ENCODE peak calls at places on chromosomes 2 and 18, in eight cellular contexts. T is BJ, Z is OCI-LY7, Y is tibial artery, J is dorsolateral prefrontal cortex, L is neural crest cell, K is brain microvascular endothelial cell, D is suprapubic skin. E is an unnamed sample.

GRCh38 chr18:36895606-36896005 is 66.7 kb downstream of the KIAA1328 start:
- DNase-seq in T (no peak), Z (no peak), Y (no peak), J (no peak), L (no peak), K (no peak), D (no peak), E (no peak)

GRCh38 chr2:229857634-229858033 is 64.2 kb downstream of the TRIP12 start:
- DNase-seq in T (no peak), Z (no peak), Y (no peak), J (no peak), L (no peak), K (no peak), D (no peak), E (no peak)

GRCh38 chr18:27921392-27921791 is 255.5 kb downstream of the CDH2 start:
- DNase-seq in T (no peak), Z (no peak), Y (no peak), J (no peak), L (no peak), K (no peak), D (no peak), E (peak)

GRCh38 chr18:76943542-76944339 is 121.4 kb downstream of the ZNF236 start:
- DNase-seq in T (no peak), Z (no peak), Y (peak), J (no peak), L (no peak), K (no peak), D (no peak), E (no peak)

GRCh38 chr2:8456149-8457091 is 225.4 kb upstream of the ID2 start:
- DNase-seq in T (no peak), Z (no peak), Y (no peak), J (no peak), L (no peak), K (no peak), D (peak), E (no peak)

GRCh38 chr2:237639441-237640220 is 12.2 kb downstream of the LRRFIP1 start:
- DNase-seq in T (no peak), Z (no peak), Y (no peak), J (no peak), L (no peak), K (no peak), D (peak), E (no peak)

GRCh38 chr2:53913721-53914120 is 54.0 kb upstream of the GPR75 start:
- DNase-seq in T (no peak), Z (peak), Y (no peak), J (no peak), L (no peak), K (peak), D (no peak), E (peak)

GRCh38 chr2:120434487-120434886 is 88.6 kb downstream of the INHBB start:
- DNase-seq in T (peak), Z (no peak), Y (no peak), J (no peak), L (no peak), K (no peak), D (peak), E (no peak)

GRCh38 chr18:68735498-68736343 is 20.8 kb upstream of the TMX3 start:
- DNase-seq in T (peak), Z (peak), Y (no peak), J (no peak), L (no peak), K (peak), D (no peak), E (no peak)

GRCh38 chr18:47906408-47906807 is 24.1 kb downstream of the SMAD2 start:
- DNase-seq in T (no peak), Z (no peak), Y (no peak), J (no peak), L (no peak), K (no peak), D (no peak), E (no peak)

GRCh38 chr2:158079672-158080071 is 22.0 kb upstream of the UPP2 start:
- DNase-seq in T (no peak), Z (no peak), Y (no peak), J (no peak), L (no peak), K (no peak), D (no peak), E (no peak)

GRCh38 chr2:231642631-231643493 is 50.2 kb downstream of the TEX44 start:
- DNase-seq in T (peak), Z (peak), Y (peak), J (peak), L (no peak), K (peak), D (peak), E (peak)

GRCh38 chr18:61973273-61974115 is 80.7 kb upstream of the RNF152 start:
- DNase-seq in T (no peak), Z (no peak), Y (no peak), J (no peak), L (no peak), K (no peak), D (no peak), E (no peak)

GRCh38 chr18:8080092-8080491 is 513.0 kb downstream of the PTPRM start:
- DNase-seq in T (no peak), Z (no peak), Y (no peak), J (no peak), L (no peak), K (no peak), D (no peak), E (no peak)

GRCh38 chr2:173402405-173402974 is 47.8 kb downstream of the CDCA7 start:
- DNase-seq in T (peak), Z (peak), Y (peak), J (peak), L (peak), K (peak), D (peak), E (peak)

GRCh38 chr2:126852361-126852760 is 46.3 kb upstream of the TEX51 start:
- DNase-seq in T (no peak), Z (no peak), Y (no peak), J (no peak), L (no peak), K (no peak), D (no peak), E (no peak)

GRCh38 chr2:20617892-20618467 is 32.9 kb downstream of the HS1BP3 start:
- DNase-seq in T (peak), Z (no peak), Y (peak), J (peak), L (no peak), K (peak), D (peak), E (peak)

GRCh38 chr2:233203060-233203459 is 48.4 kb upstream of the ATG16L1 start:
- DNase-seq in T (no peak), Z (no peak), Y (no peak), J (no peak), L (no peak), K (no peak), D (no peak), E (no peak)

GRCh38 chr2:70508711-70509462 is 44.7 kb downstream of the TGFA start:
- DNase-seq in T (no peak), Z (no peak), Y (no peak), J (no peak), L (no peak), K (no peak), D (no peak), E (peak)

GRCh38 chr2:148812306-148812705 is 62.7 kb upstream of the KIF5C start:
- DNase-seq in T (no peak), Z (no peak), Y (no peak), J (no peak), L (no peak), K (peak), D (no peak), E (no peak)

GRCh38 chr18:13982136-13982535 is 66.8 kb upstream of the MC2R start:
- DNase-seq in T (no peak), Z (no peak), Y (no peak), J (no peak), L (no peak), K (no peak), D (no peak), E (no peak)

GRCh38 chr2:179049546-179050311 is at the start of gene CCDC141:
- DNase-seq in T (no peak), Z (peak), Y (no peak), J (no peak), L (no peak), K (peak), D (no peak), E (no peak)

GRCh38 chr2:239272626-239273025 is 128.2 kb downstream of the HDAC4 start:
- DNase-seq in T (no peak), Z (no peak), Y (no peak), J (no peak), L (no peak), K (no peak), D (peak), E (no peak)

GRCh38 chr18:6056171-6056932 is 161.0 kb upstream of the TMEM200C start:
- DNase-seq in T (no peak), Z (no peak), Y (no peak), J (no peak), L (peak), K (peak), D (no peak), E (no peak)

GRCh38 chr2:72031346-72032115 is 116.1 kb downstream of the CYP26B1 start:
- DNase-seq in T (no peak), Z (no peak), Y (no peak), J (peak), L (no peak), K (no peak), D (peak), E (no peak)

GRCh38 chr2:207619764-207620203 is 5.4 kb downstream of the METTL21A start:
- DNase-seq in T (no peak), Z (peak), Y (no peak), J (no peak), L (no peak), K (no peak), D (no peak), E (no peak)

GRCh38 chr2:172985139-172985874 is 90.3 kb upstream of the MAP3K20 start:
- DNase-seq in T (no peak), Z (no peak), Y (no peak), J (peak), L (no peak), K (no peak), D (no peak), E (peak)

GRCh38 chr2:185526156-185526555 is 212.4 kb upstream of the FSIP2 start:
- DNase-seq in T (no peak), Z (no peak), Y (no peak), J (no peak), L (no peak), K (no peak), D (no peak), E (no peak)
- TF ChIP-seq CTCF in T (no peak), Z (no peak), Y (no peak), J (no peak), L (no peak), K (no peak), D (no peak), E (no peak)

GRCh38 chr2:25088817-25089485 is 47.1 kb downstream of the EFR3B start:
- DNase-seq in T (no peak), Z (no peak), Y (no peak), J (no peak), L (no peak), K (no peak), D (no peak), E (no peak)
- TF ChIP-seq CTCF in T (no peak), Z (no peak), Y (no peak), J (no peak), L (no peak), K (no peak), D (no peak), E (no peak)

DNA sequence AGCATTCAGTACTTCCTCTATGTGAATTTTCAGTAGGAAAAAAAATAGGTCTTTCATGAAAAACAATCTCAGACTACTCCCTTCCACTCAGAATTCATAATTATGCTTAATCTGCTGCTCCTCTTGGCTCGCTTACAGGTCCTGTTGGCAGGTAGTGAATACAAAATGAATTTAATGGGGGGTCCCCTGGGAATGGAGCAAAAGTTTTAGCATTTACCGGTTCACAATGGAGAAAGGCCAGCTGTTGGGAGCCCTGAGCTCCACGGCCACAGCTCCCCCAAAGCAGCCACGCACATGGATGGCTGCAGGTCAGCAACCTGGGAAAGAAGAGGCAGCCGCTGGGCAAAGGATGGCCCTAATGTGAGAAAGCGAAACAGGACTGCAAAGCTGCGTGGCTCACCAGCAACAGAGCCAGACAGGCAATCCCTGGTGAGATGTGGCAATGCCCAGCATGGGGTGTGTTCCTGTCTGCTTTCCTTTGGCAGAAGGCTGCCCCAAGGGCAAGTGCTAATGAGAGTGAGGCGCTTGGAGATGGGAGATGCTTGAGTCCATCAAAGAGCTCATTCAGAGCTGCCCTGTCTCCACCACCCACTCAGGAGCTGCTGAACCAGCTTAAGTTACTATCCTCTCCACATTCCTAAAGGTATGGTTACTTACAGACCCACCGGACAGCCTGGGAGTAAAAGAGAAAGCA is 447.4 kb downstream of the EPHA4 start:
- DNase-seq in T (no peak), Z (no peak), Y (no peak), J (no peak), L (no peak), K (no peak), D (no peak), E (peak)
- TF ChIP-seq CTCF in T (no peak), Z (no peak), Y (no peak), J (no peak), L (no peak), K (no peak), D (no peak), E (no peak)

GRCh38 chr2:44389895-44390294 is 28.1 kb downstream of the CAMKMT start:
- DNase-seq in T (no peak), Z (no peak), Y (no peak), J (no peak), L (no peak), K (no peak), D (no peak), E (no peak)
- TF ChIP-seq CTCF in T (no peak), Z (peak), Y (peak), J (no peak), L (peak), K (no peak), D (no peak), E (peak)

DNA sequence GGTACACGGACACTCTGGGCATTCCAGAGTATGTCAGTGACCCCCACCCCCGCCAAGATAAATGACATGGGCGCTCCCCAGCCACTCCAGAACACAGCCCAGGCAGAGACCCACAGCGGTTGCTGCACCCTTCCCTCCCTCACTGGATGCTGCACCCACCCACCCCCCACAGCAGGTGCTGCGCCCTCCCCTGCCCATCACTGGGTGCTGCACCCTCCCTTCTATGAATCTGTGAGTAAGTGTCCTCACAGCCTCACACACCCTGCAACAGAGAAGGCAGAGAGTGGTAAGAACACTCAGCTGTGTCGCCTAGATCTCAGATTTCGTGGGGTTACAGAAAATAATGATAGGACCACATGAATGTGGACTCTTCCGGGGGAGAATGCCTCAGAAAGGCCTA is 23.5 kb downstream of the CHMP1B start:
- DNase-seq in T (no peak), Z (no peak), Y (no peak), J (no peak), L (no peak), K (no peak), D (no peak), E (no peak)
- TF ChIP-seq CTCF in T (no peak), Z (no peak), Y (no peak), J (no peak), L (no peak), K (no peak), D (no peak), E (peak)